ENCODE peak calls at places on chromosomes 3 and 15, in nine cellular contexts. I is PC-3, W is substantia nigra, F is mesenteric fat pad, P is T-helper 9 cell, M is left ventricle myocardium inferior, Q is Panc1, A is MM.1S, D is neuronal stem cell. Y is an unnamed sample.

GRCh38 chr3:52058111-52058510 is 1.7 kb upstream of the DUSP7 start:
- DNase-seq in I (no peak), W (no peak), F (no peak), P (no peak), M (no peak), Q (no peak), A (no peak), D (no peak), Y (no peak)

GRCh38 chr3:127639173-127640030 is 10.4 kb downstream of the PODXL2 start:
- DNase-seq in I (peak), W (no peak), F (peak), P (no peak), M (no peak), Q (no peak), A (no peak), D (no peak), Y (no peak)

GRCh38 chr3:187403768-187404270 is 35.6 kb downstream of the RTP4 start:
- DNase-seq in I (peak), W (no peak), F (no peak), P (no peak), M (no peak), Q (peak), A (no peak), D (no peak), Y (no peak)

GRCh38 chr15:50816191-50816590 is 50.7 kb upstream of the SPPL2A start:
- DNase-seq in I (peak), W (no peak), F (no peak), P (no peak), M (no peak), Q (no peak), A (no peak), D (no peak), Y (no peak)

GRCh38 chr3:20039082-20039764 is 1.0 kb upstream of the KAT2B start:
- DNase-seq in I (peak), W (no peak), F (no peak), P (no peak), M (no peak), Q (no peak), A (peak), D (no peak), Y (no peak)

GRCh38 chr15:71116366-71116765 is 1.1 kb downstream of the THSD4 start:
- DNase-seq in I (peak), W (no peak), F (no peak), P (no peak), M (no peak), Q (no peak), A (no peak), D (no peak), Y (no peak)

GRCh38 chr15:98025237-98025636 is 64.7 kb downstream of the ARRDC4 start:
- DNase-seq in I (peak), W (no peak), F (no peak), P (no peak), M (no peak), Q (no peak), A (no peak), D (no peak), Y (no peak)

GRCh38 chr3:128878556-128879124 is 780 bp upstream of the ACAD9 start:
- DNase-seq in I (peak), W (no peak), F (no peak), P (no peak), M (no peak), Q (no peak), A (peak), D (no peak), Y (no peak)

GRCh38 chr15:48425051-48425450 is 93.8 kb downstream of the DUT start:
- DNase-seq in I (no peak), W (no peak), F (no peak), P (no peak), M (no peak), Q (no peak), A (no peak), D (no peak), Y (no peak)

GRCh38 chr3:107899996-107900651 is 190.7 kb downstream of the CD47 start:
- DNase-seq in I (peak), W (no peak), F (no peak), P (no peak), M (no peak), Q (no peak), A (no peak), D (no peak), Y (no peak)

GRCh38 chr3:55445551-55445950 is 41.6 kb downstream of the WNT5A start:
- DNase-seq in I (no peak), W (no peak), F (no peak), P (no peak), M (no peak), Q (no peak), A (no peak), D (no peak), Y (no peak)

GRCh38 chr3:40096561-40097506 is 212.7 kb upstream of the EIF1B start:
- DNase-seq in I (peak), W (no peak), F (no peak), P (no peak), M (no peak), Q (no peak), A (no peak), D (no peak), Y (no peak)

GRCh38 chr3:71160800-71161546 is 422.6 kb downstream of the FOXP1 start:
- DNase-seq in I (peak), W (no peak), F (no peak), P (no peak), M (no peak), Q (no peak), A (peak), D (no peak), Y (no peak)

GRCh38 chr3:126848991-126849390 is 133.9 kb upstream of the PLXNA1 start:
- DNase-seq in I (no peak), W (no peak), F (no peak), P (no peak), M (no peak), Q (no peak), A (no peak), D (no peak), Y (peak)

GRCh38 chr15:62962101-62962995 is 80.2 kb upstream of the TPM1 start:
- DNase-seq in I (no peak), W (no peak), F (no peak), P (no peak), M (no peak), Q (no peak), A (no peak), D (no peak), Y (no peak)

GRCh38 chr3:124760601-124761000 is 30.3 kb downstream of the UMPS start:
- DNase-seq in I (no peak), W (no peak), F (no peak), P (no peak), M (no peak), Q (no peak), A (no peak), D (no peak), Y (no peak)

GRCh38 chr3:142263126-142263525 is 37.7 kb upstream of the GK5 start:
- DNase-seq in I (peak), W (no peak), F (no peak), P (no peak), M (no peak), Q (no peak), A (no peak), D (no peak), Y (no peak)

GRCh38 chr3:190272747-190273146 is 49.5 kb downstream of the CLDN1 start:
- DNase-seq in I (no peak), W (no peak), F (no peak), P (no peak), M (no peak), Q (no peak), A (no peak), D (no peak), Y (no peak)

GRCh38 chr3:98986073-98986472 is 84.6 kb upstream of the DCBLD2 start:
- DNase-seq in I (peak), W (no peak), F (no peak), P (no peak), M (no peak), Q (no peak), A (no peak), D (peak), Y (no peak)

GRCh38 chr15:68820205-68820588 is 498 bp downstream of the ANP32A start:
- DNase-seq in I (peak), W (no peak), F (no peak), P (peak), M (peak), Q (no peak), A (peak), D (no peak), Y (no peak)

GRCh38 chr3:85185495-85185894 is 226.7 kb downstream of the CADM2 start:
- DNase-seq in I (no peak), W (no peak), F (no peak), P (no peak), M (no peak), Q (no peak), A (no peak), D (no peak), Y (no peak)

GRCh38 chr15:38145671-38146111 is 106.9 kb upstream of the SPRED1 start:
- DNase-seq in I (no peak), W (peak), F (no peak), P (no peak), M (no peak), Q (no peak), A (no peak), D (no peak), Y (no peak)

GRCh38 chr3:56795097-56795806 is 6.5 kb downstream of the ARHGEF3 start:
- DNase-seq in I (peak), W (no peak), F (no peak), P (no peak), M (no peak), Q (no peak), A (no peak), D (no peak), Y (no peak)

GRCh38 chr3:194140520-194141414 is 4.8 kb downstream of the HES1 start:
- DNase-seq in I (peak), W (no peak), F (no peak), P (no peak), M (peak), Q (no peak), A (no peak), D (peak), Y (no peak)

GRCh38 chr15:70088887-70089691 is 8.6 kb downstream of the TLE3 start:
- DNase-seq in I (no peak), W (no peak), F (no peak), P (no peak), M (peak), Q (no peak), A (no peak), D (no peak), Y (no peak)